ENCODE peak calls at places on chromosomes 4 and X, in four cellular contexts. R is astrocyte, U is neural progenitor cell, I is AG04450. Q is an unnamed sample. For H3K27me3, the result is how much of the 10 kb centered on the place peaks cover.

GRCh38 chrX:155768036-155768769 is 112.9 kb upstream of the VAMP7 start:
- DNase-seq in R (no peak), U (no peak), I (no peak), Q (no peak)

GRCh38 chr4:101515566-101515965 is 168.2 kb upstream of the PPP3CA start:
- DNase-seq in U (no peak), R (no peak), I (no peak), Q (no peak)

GRCh38 chr4:74428278-74428677 is 16.7 kb upstream of the AREG start:
- DNase-seq in U (no peak), I (no peak), R (no peak), Q (no peak)

GRCh38 chr4:108141213-108142045 is 27.3 kb downstream of the LEF1 start:
- DNase-seq in U (no peak), R (no peak), I (no peak), Q (no peak)

GRCh38 chr4:5780831-5781480 is 70.0 kb downstream of the EVC start:
- DNase-seq in U (no peak), I (no peak), R (peak), Q (no peak)

GRCh38 chr4:165872443-165873297 is at the start of gene TLL1:
- DNase-seq in U (peak), R (peak), I (no peak), Q (no peak)

GRCh38 chrX:132957211-132958085 is 981 bp downstream of the HS6ST2 start:
- DNase-seq in U (peak), I (no peak), R (peak), Q (no peak)

GRCh38 chrX:18997916-18998315 is 14.0 kb upstream of the PHKA2 start:
- DNase-seq in R (no peak), U (peak), I (no peak), Q (no peak)

GRCh38 chr4:165301833-165302232 is 25.6 kb upstream of the MSMO1 start:
- DNase-seq in U (no peak), I (no peak), R (peak), Q (no peak)

GRCh38 chrX:69387559-69388487 is 116.3 kb upstream of the NALF2 start:
- DNase-seq in I (peak), R (no peak), U (peak), Q (peak)

GRCh38 chrX:145002776-145003175 is 244.5 kb upstream of the SPANXN1 start:
- DNase-seq in I (no peak), R (peak), U (no peak), Q (no peak)

GRCh38 chr4:122921971-122922876 is at the start of gene NUDT6:
- DNase-seq in R (peak), I (peak), U (peak), Q (peak)

GRCh38 chr4:86271057-86271456 is 88.8 kb downstream of the MAPK10 start:
- DNase-seq in R (no peak), U (no peak), I (no peak), Q (no peak)

GRCh38 chr4:2800691-2801596 is 8.1 kb downstream of the SH3BP2 start:
- DNase-seq in I (no peak), R (peak), U (peak), Q (peak)

GRCh38 chrX:16310326-16310725 is 143.0 kb downstream of the MAGEB17 start:
- DNase-seq in I (no peak), R (no peak), U (no peak), Q (no peak)

GRCh38 chr4:176222149-176222548 is 26.8 kb upstream of the SPATA4 start:
- DNase-seq in U (no peak), I (no peak), R (no peak), Q (no peak)
- TF ChIP-seq CTCF in U (no peak), I (no peak), R (no peak), Q (no peak)

DNA sequence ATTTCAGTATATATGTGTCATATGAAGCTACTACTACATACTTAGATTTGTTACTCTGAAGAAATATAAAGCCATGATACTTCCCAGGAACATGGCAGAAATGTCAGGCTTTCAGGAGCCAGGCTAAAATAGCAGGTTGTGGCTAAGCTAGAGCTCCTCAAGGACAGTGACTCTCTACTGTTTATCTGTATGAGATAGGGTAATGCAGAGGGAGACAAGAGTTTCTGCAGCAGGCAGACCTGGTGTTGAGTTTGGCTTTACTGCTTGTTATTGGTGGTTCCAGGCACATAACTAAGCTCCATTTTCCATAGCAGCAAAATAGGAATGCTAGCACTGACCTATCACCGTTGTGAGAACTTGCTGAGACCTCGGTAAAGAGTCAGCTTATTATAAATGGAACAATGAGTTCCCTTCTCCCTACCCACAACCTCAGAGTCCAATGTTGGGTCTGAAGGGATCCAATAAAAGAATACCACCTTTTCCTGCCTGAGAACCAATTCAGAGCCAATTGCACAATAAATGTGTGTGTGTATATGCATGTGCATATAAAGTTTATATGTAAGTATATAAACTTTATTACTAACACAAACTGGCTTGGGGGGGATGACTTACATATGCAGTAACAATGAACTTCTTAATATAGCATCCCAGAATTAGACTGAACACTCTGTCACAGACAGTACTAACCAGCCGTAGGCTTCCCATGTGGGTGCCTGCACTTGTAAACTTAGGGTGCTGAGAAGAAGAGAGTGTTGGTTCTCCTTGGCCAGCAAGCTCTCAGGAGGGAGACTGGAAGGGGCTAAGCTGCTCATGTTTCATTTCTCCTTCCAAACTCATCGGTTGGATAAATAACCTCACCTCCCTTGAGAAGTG is 51.9 kb upstream of the PAQR3 start:
- DNase-seq in U (no peak), I (no peak), R (no peak), Q (no peak)
- H3K4me3 ChIP-seq in U (no peak), I (no peak), R (no peak), Q (no peak)

DNA sequence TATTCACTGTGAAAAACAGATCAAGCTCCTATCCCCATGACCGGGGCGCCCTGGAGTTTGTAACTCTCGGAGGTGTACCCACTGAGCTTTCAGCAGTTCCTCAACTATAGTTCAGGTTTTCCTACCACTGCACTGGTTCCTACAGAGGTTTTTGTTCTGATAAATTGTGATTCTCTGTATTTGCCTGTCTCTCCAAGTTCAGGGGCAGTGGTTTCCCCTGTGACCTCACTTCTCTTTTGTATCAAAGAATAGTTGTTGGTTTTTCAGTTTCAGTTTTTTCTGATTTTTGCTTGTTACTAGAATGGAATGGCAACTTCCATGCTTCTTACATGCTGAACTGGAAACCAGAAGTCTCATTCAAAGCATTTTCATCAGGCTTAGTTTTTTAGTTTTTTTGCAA is 56.8 kb upstream of the PLS3 start:
- DNase-seq in R (no peak), I (no peak), U (no peak), Q (peak)
- H3K27me3 ChIP-seq in R (under half), I (under half), U (under half), Q (under half)

DNA sequence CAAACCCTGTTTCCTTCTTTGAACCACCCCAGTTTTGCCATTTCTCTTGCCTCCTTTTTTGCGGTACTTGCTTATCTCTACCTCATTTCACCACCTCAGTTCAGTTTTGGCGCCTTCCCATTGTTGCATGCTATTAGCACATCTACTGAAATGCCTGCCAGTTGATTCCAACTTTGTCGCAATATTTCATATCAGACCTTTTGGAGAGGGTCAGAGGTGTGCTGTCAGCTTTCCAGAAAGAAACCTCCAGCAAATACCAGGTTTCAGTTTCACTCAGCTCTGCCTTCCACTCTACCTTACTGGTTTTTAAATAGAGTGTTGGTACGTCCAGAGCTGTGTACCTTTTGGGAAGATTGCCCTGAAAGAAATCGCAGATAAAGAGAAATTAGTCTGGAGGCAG is 91.9 kb upstream of the CPEB2 start:
- DNase-seq in I (no peak), R (no peak), U (no peak), Q (no peak)
- TF ChIP-seq CTCF in I (no peak), R (no peak), U (no peak), Q (no peak)

GRCh38 chr4:47531241-47531953 is 46.3 kb downstream of the ATP10D start:
- DNase-seq in R (peak), U (peak), I (peak), Q (peak)

GRCh38 chr4:47526281-47526680 is 41.2 kb downstream of the ATP10D start:
- DNase-seq in U (no peak), I (no peak), R (peak), Q (no peak)

GRCh38 chr4:47530801-47531200 is 45.7 kb downstream of the ATP10D start:
- DNase-seq in R (peak), U (no peak), I (no peak), Q (no peak)

GRCh38 chr4:47531954-47532321 is 46.9 kb downstream of the ATP10D start:
- DNase-seq in I (no peak), U (no peak), R (no peak), Q (no peak)

GRCh38 chr4:47528651-47529050 is 43.6 kb downstream of the ATP10D start:
- DNase-seq in R (peak), U (no peak), I (no peak), Q (no peak)
- H3K4me3 ChIP-seq in R (no peak), U (no peak), I (no peak), Q (no peak)

DNA sequence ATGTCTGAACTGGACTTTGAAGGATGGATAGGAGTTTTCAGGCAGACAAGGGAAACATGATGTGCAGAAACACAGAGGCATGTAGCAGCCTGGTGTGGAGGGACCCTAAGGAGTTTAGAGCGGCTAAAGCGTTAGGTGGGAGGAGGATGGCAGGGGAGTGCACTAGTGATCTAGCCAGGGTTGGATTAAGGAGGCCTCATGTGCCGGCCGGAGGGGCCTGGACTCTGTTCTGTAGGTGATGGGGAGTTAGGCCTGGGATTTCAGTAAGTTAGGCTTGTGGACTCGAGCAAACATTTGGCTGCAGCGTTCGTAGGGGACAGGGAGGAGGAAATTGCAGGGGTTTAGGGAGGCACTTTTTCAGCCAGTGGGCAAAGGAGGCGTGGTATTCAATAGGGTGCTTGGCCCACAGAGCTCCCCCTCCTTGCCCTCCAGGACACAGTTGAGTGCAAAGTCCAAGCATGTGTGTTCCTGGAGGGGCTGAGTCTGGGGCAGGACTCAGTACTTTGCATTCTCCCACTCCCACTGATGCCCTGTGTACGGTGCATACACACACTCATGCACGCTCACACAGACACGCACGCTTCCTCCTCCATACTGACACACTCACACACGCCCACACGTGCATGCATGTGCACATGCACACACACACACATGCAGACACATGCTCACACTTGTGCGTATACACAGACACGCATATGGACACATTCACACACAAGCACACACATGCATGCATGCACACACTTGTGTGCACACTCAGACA is 18.6 kb downstream of the PSAPL1 start:
- DNase-seq in U (no peak), R (no peak), I (no peak), Q (no peak)
- H3K27me3 ChIP-seq in U (under half), R (under half), I (under half), Q (under half)

GRCh38 chrX:108225456-108225730 is 133.8 kb downstream of the ATG4A start:
- DNase-seq in R (peak), I (no peak), U (no peak), Q (no peak)
- TF ChIP-seq CTCF in R (no peak), I (no peak), U (no peak), Q (no peak)

Q was measured in GM06990.